ENCODE peak calls at places on chromosomes 3 and 15, in four cellular contexts. G is AG04450; C is activated CD4-positive, alpha-beta T cell treated with anti-CD3 and anti-CD28 coated beads, Interleukin-2, amount 50 U/mL, for 24 hours; W is stomach. M is an unnamed sample.

GRCh38 chr3:194312743-194313281 is 38.3 kb downstream of the CPN2 start:
- DNase-seq in C (no peak), W (no peak), G (no peak), M (no peak)

GRCh38 chr3:195847061-195847950 is 35.6 kb upstream of the MUC4 start:
- DNase-seq in C (no peak), W (peak; percentile 39), G (no peak), M (peak; percentile 36)

GRCh38 chr3:42489116-42489936 is 13.1 kb upstream of the VIPR1 start:
- DNase-seq in C (no peak), W (peak; percentile 52), G (no peak), M (no peak)

GRCh38 chr3:3015472-3016089 is 94.6 kb downstream of the IL5RA start:
- DNase-seq in C (no peak), W (no peak), G (no peak), M (no peak)

GRCh38 chr15:64010719-64011118 is 35.6 kb downstream of the DAPK2 start:
- DNase-seq in G (no peak), W (peak; percentile 72), C (peak; percentile 43), M (peak; percentile 84)

GRCh38 chr15:34810455-34811146 is 15.3 kb upstream of the ACTC1 start:
- DNase-seq in C (no peak), W (no peak), G (peak; percentile 97), M (peak; percentile 97)

GRCh38 chr15:74610302-74610951 is 5.2 kb upstream of the CLK3 start:
- DNase-seq in C (no peak), G (no peak), W (no peak), M (no peak)

GRCh38 chr3:52311567-52312119 is 4.5 kb upstream of the DNAH1 start:
- DNase-seq in C (no peak), W (no peak), G (no peak), M (no peak)

GRCh38 chr15:39075311-39075710 is 505.6 kb upstream of the THBS1 start:
- DNase-seq in G (no peak), C (no peak), W (no peak), M (no peak)

GRCh38 chr15:83904107-83904720 is 250.3 kb downstream of the ADAMTSL3 start:
- DNase-seq in W (no peak), G (peak; percentile 71), C (no peak), M (peak; percentile 14)

GRCh38 chr3:157242836-157243235 is 82.9 kb upstream of the CCNL1 start:
- DNase-seq in C (no peak), G (no peak), W (no peak), M (no peak)

GRCh38 chr3:98808071-98808470 is 44.9 kb downstream of the ST3GAL6 start:
- DNase-seq in C (no peak), G (no peak), W (no peak), M (no peak)

GRCh38 chr3:138361561-138361971 is 13.2 kb downstream of the MRAS start:
- DNase-seq in W (no peak), C (no peak), G (no peak), M (no peak)

GRCh38 chr3:13574083-13574797 is 25.3 kb downstream of the FBLN2 start:
- DNase-seq in W (no peak), C (no peak), G (no peak), M (no peak)

GRCh38 chr3:33212406-33212805 is 6.2 kb downstream of the SUSD5 start:
- DNase-seq in G (no peak), W (no peak), C (no peak), M (no peak)

GRCh38 chr15:85407421-85408269 is 27.2 kb downstream of the AKAP13 start:
- DNase-seq in C (peak; percentile 13), W (no peak), G (peak; percentile 56), M (peak; percentile 78)

GRCh38 chr3:49471856-49472495 is 1.9 kb downstream of the DAG1 start:
- DNase-seq in C (no peak), W (no peak), G (no peak), M (no peak)

GRCh38 chr3:69938061-69938460 is 61.5 kb upstream of the SAMMSON start:
- DNase-seq in G (no peak), W (no peak), C (no peak), M (no peak)

GRCh38 chr15:25054329-25054728 is 99.5 kb downstream of the SNRPN start:
- DNase-seq in W (peak; percentile 19), G (no peak), C (no peak), M (no peak)

GRCh38 chr15:70271422-70272088 is 173.8 kb upstream of the TLE3 start:
- DNase-seq in C (no peak), W (no peak), G (peak; percentile 89), M (peak; percentile 94)

GRCh38 chr15:98286831-98287230 is 326.3 kb downstream of the ARRDC4 start:
- DNase-seq in C (no peak), W (no peak), G (no peak), M (no peak)

GRCh38 chr3:38438421-38438820 is 15.3 kb upstream of the ACVR2B start:
- DNase-seq in W (no peak), G (no peak), C (no peak), M (peak; percentile 18)

GRCh38 chr3:97817965-97818364 is 3.8 kb upstream of the CRYBG3 start:
- DNase-seq in C (no peak), W (no peak), G (no peak), M (no peak)

M was measured in non-pigmented ciliary epithelial cell.